ENCODE peak calls at places on chromosome 1, in five cellular contexts. B is mucosa of descending colon, U is fibroblast of pulmonary artery, E is body of pancreas, K is endothelial cell. P is an unnamed sample.

GRCh38 chr1:221887091-221887746 is 145.3 kb upstream of the DUSP10 start:
- DNase-seq in U (peak; percentile 65), B (peak; percentile 25), E (peak; percentile 86), K (no peak), P (no peak)

GRCh38 chr1:20666804-20667203 is 5.6 kb upstream of the DDOST start:
- DNase-seq in E (no peak), B (no peak), U (peak; percentile 6), K (no peak), P (no peak)

GRCh38 chr1:200795151-200795550 is 56.5 kb downstream of the CAMSAP2 start:
- DNase-seq in U (peak; percentile 49), K (no peak), E (no peak), B (no peak), P (no peak)

GRCh38 chr1:24639094-24639493 is 4.0 kb upstream of the SRRM1 start:
- DNase-seq in E (no peak), K (no peak), B (no peak), U (no peak), P (no peak)

GRCh38 chr1:80582980-80583379 is 1217.8 kb upstream of the ADGRL2 start:
- DNase-seq in U (no peak), K (no peak), E (no peak), B (no peak), P (no peak)

GRCh38 chr1:241722984-241723383 is 70.9 kb downstream of the WDR64 start:
- DNase-seq in K (no peak), U (no peak), E (no peak), B (no peak), P (no peak)

GRCh38 chr1:115530407-115530806 is 111.4 kb upstream of the VANGL1 start:
- DNase-seq in K (no peak), E (no peak), B (no peak), U (peak; percentile 35), P (no peak)

GRCh38 chr1:158969855-158970254 is 38.5 kb downstream of the PYHIN1 start:
- DNase-seq in K (no peak), E (no peak), B (no peak), U (no peak), P (no peak)

GRCh38 chr1:44655609-44656008 is 18.7 kb downstream of the TMEM53 start:
- DNase-seq in U (peak; percentile 32), E (no peak), K (peak; percentile 49), B (no peak), P (no peak)

GRCh38 chr1:152148991-152149390 is 10.0 kb downstream of the RPTN start:
- DNase-seq in K (no peak), E (no peak), U (no peak), B (no peak), P (no peak)

GRCh38 chr1:111690306-111690617 is 48.9 kb downstream of the INKA2 start:
- DNase-seq in U (peak; percentile 92), B (peak; percentile 44), K (no peak), E (peak; percentile 73), P (no peak)

GRCh38 chr1:76639181-76639580 is 228.1 kb upstream of the ST6GALNAC5 start:
- DNase-seq in B (no peak), K (no peak), U (no peak), E (no peak), P (no peak)

GRCh38 chr1:11617314-11617713 is 36.9 kb downstream of the FBXO2 start:
- DNase-seq in U (no peak), E (peak; percentile 23), K (no peak), B (peak; percentile 4), P (no peak)

GRCh38 chr1:35369922-35370671 is 101.6 kb downstream of the ZMYM4 start:
- DNase-seq in E (peak; percentile 70), K (peak; percentile 68), U (peak; percentile 90), B (peak; percentile 31), P (no peak)

GRCh38 chr1:195897072-195897471 is 711.2 kb downstream of the KCNT2 start:
- DNase-seq in E (no peak), B (no peak), U (no peak), K (no peak), P (no peak)

GRCh38 chr1:160884579-160884978 is 401 bp downstream of the ITLN1 start:
- DNase-seq in B (no peak), U (no peak), K (no peak), E (no peak), P (no peak)

GRCh38 chr1:29853716-29854330 is 617.5 kb downstream of the PTPRU start:
- DNase-seq in E (no peak), U (no peak), K (no peak), B (no peak), P (no peak)
- TF ChIP-seq CTCF in E (no peak), U (no peak), K (no peak), B (no peak), P (no peak)

GRCh38 chr1:29305943-29306342 is 69.6 kb downstream of the PTPRU start:
- DNase-seq in E (no peak), B (no peak), U (peak; percentile 4), K (no peak), P (peak; percentile 58)
- TF ChIP-seq CTCF in E (no peak), B (no peak), U (no peak), K (no peak), P (no peak)

GRCh38 chr1:177256153-177256814 is 85.5 kb downstream of the BRINP2 start:
- DNase-seq in E (peak; percentile 66), B (peak; percentile 70), K (peak; percentile 75), U (peak; percentile 92), P (no peak)
- TF ChIP-seq CTCF in E (peak; percentile 31), B (peak; percentile 13), K (peak; percentile 70), U (peak; percentile 72), P (peak; percentile 78)

DNA sequence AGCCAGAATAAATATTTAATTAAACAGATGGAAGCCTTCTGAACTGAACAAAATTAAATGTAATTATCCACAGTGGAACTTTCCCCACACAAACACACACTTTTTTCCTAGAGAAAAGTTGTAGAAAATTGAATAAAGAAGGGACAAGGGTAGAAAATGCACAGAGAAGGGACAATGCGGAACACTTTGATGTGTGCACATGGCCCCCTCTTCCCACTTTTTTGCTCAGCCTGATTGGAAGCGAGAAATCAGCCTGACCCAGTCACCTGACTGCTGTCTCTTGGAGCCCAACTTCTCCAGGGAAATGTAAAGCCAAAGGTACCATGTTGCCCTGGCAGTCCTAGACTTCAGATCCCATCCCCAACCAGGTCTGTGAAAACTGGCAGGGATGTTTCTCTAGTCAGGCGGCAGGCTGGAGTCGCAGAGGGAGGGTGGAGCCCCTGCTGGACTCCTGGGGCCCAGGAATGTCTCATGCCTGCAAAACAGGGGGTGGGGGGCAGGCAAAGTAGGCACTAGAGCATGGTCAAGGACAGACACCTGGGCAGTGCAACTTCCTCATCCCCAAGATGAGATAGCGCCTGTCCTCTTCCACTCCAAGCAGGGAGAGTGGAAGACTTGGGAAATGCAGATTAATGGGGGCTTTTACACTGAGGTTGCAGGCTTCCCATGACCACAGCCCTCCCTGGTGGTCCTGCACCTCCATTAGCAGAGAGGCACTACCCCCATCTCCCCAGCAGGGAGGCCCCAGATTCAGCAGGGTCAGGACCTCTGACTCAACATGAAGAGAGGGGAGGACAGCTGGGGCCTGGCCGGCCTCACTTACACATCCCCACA is 2.8 kb downstream of the CERS2 start:
- DNase-seq in B (no peak), U (no peak), K (no peak), E (peak; percentile 41), P (no peak)
- TF ChIP-seq CTCF in B (no peak), U (no peak), K (no peak), E (no peak), P (no peak)

GRCh38 chr1:204962742-204963632 is 80.0 kb upstream of the CNTN2 start:
- DNase-seq in E (no peak), U (no peak), B (no peak), K (no peak), P (no peak)

GRCh38 chr1:204959836-204960235 is 83.2 kb upstream of the CNTN2 start:
- DNase-seq in U (no peak), B (no peak), E (no peak), K (no peak), P (no peak)

GRCh38 chr1:204959374-204959773 is 83.6 kb upstream of the CNTN2 start:
- DNase-seq in U (no peak), K (no peak), B (no peak), E (no peak), P (no peak)

GRCh38 chr1:204960306-204960984 is 82.6 kb upstream of the CNTN2 start:
- DNase-seq in E (no peak), K (no peak), B (no peak), U (no peak), P (no peak)

DNA sequence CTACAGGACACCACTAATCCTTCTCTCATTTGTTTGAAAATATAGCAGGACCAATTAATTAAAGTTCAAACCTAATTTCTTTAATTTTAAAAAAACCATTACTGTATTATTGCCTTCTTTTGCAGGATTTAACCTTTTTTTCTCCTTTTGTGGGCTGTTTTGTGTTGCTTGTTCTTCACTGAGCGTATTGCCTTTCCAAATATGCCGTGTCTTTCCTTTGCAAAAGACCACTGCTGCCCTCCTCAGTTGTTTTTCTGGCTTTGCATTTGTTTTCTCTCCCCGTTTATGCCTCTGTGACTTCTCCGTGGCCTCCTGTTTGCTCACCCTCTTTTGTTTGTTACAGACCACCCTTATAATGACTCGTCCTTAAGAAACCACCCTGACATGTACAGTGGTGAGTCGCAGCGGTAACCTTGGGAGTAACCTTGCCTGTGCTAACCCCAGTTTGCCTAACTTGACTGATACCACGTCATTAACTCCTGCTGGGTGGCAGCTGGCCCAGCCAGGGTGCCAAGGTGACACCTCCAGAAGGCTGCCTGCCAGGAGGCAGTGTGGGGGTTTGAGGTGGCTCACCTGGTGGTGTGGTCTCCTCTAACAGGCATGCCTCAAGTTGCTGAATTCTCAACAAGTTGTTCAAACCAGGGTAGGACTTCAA is 81.1 kb upstream of the CNTN2 start:
- DNase-seq in B (no peak), U (no peak), K (no peak), E (peak; percentile 43), P (no peak)
- TF ChIP-seq CTCF in B (no peak), U (no peak), K (no peak), E (no peak), P (no peak)

GRCh38 chr1:58431847-58432246 is 114.7 kb downstream of the OMA1 start:
- DNase-seq in U (no peak), K (no peak), B (no peak), E (no peak), P (no peak)

GRCh38 chr1:58434181-58434580 is 112.3 kb downstream of the OMA1 start:
- DNase-seq in K (no peak), U (no peak), E (no peak), B (no peak), P (no peak)

GRCh38 chr1:58434587-58434986 is 111.9 kb downstream of the OMA1 start:
- DNase-seq in K (no peak), U (no peak), E (no peak), B (no peak), P (no peak)

GRCh38 chr1:58430355-58431335 is 115.9 kb downstream of the OMA1 start:
- DNase-seq in K (no peak), E (no peak), B (no peak), U (no peak), P (no peak)

GRCh38 chr1:58432813-58433668 is 113.5 kb downstream of the OMA1 start:
- DNase-seq in K (peak; percentile 51), U (peak; percentile 89), B (peak; percentile 5), E (no peak), P (no peak)
- TF ChIP-seq CTCF in K (no peak), U (no peak), B (no peak), E (no peak), P (peak; percentile 31)

DNA sequence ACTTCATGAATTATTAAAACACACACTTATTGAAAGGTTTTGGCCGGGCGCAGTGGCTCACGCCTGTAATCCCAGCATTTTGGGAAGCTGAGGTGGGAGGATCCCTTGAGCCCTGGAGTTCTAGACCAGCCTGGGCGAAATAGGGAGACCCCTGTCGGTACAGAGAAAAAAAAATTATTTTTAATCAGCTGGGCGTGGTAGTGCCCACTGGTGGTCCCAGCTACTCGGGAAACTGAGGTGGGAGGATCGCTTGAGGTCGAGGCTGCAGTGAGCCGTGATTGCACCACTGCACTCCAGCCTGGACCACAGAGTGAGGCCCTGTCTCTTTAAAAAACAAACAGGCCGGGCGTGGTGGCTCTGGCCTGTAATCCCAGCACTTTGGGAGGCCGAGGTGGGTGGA is 1.7 kb downstream of the GABPB2 start:
- DNase-seq in K (no peak), U (no peak), E (no peak), B (no peak), P (peak; percentile 52)
- TF ChIP-seq CTCF in K (no peak), U (no peak), E (no peak), B (no peak), P (no peak)

P was measured in chondrocyte.